ENCODE peak calls at places on chromosome 12, in six cellular contexts. P, V, B, Q, O and A are unnamed samples.

GRCh38 chr12:26976687-26977086 is 37.5 kb downstream of the TM7SF3 start:
- DNase-seq in P (no peak), V (no peak), B (no peak), Q (no peak), O (no peak), A (no peak)

GRCh38 chr12:47111392-47111778 is 31.6 kb upstream of the AMIGO2 start:
- DNase-seq in P (no peak), V (no peak), B (no peak), Q (peak; percentile 13), O (no peak), A (no peak)

GRCh38 chr12:20206410-20206809 is 161.9 kb upstream of the PDE3A start:
- DNase-seq in P (no peak), V (no peak), B (no peak), Q (no peak), O (no peak), A (no peak)

GRCh38 chr12:2169964-2170363 is 117.2 kb downstream of the CACNA1C start:
- DNase-seq in P (no peak), V (no peak), B (peak; percentile 55), Q (no peak), O (no peak), A (no peak)

GRCh38 chr12:109871678-109872314 is 8.5 kb downstream of the GLTP start:
- DNase-seq in P (no peak), V (no peak), B (no peak), Q (no peak), O (peak; percentile 88), A (no peak)

GRCh38 chr12:68451261-68452091 is 119.3 kb upstream of the MDM1 start:
- DNase-seq in P (no peak), V (no peak), B (peak; percentile 66), Q (peak; percentile 38), O (peak; percentile 24), A (no peak)

GRCh38 chr12:15987696-15988095 is 76.6 kb downstream of the DERA start:
- DNase-seq in P (no peak), V (no peak), B (no peak), Q (no peak), O (no peak), A (no peak)

GRCh38 chr12:88501976-88502938 is 78.0 kb downstream of the KITLG start:
- DNase-seq in P (no peak), V (no peak), B (peak; percentile 34), Q (no peak), O (no peak), A (no peak)

GRCh38 chr12:14256139-14256538 is 109.3 kb upstream of the ATF7IP start:
- DNase-seq in P (no peak), V (no peak), B (no peak), Q (no peak), O (no peak), A (no peak)

GRCh38 chr12:8590842-8591545 is 21.7 kb downstream of the AICDA start:
- DNase-seq in P (no peak), V (no peak), B (no peak), Q (no peak), O (no peak), A (no peak)

GRCh38 chr12:51836012-51836832 is 12.3 kb downstream of the FIGNL2 start:
- DNase-seq in P (no peak), V (no peak), B (peak; percentile 51), Q (no peak), O (no peak), A (no peak)

GRCh38 chr12:32302218-32302826 is 97.0 kb upstream of the FGD4 start:
- DNase-seq in P (no peak), V (peak; percentile 79), B (peak; percentile 43), Q (peak; percentile 5), O (no peak), A (no peak)

GRCh38 chr12:116697305-116698130 is 40.4 kb downstream of the SPRING1 start:
- DNase-seq in P (no peak), V (peak; percentile 41), B (no peak), Q (no peak), O (no peak), A (no peak)

GRCh38 chr12:85280138-85280983 is at the start of gene ALX1:
- DNase-seq in P (peak; percentile 12), V (peak; percentile 79), B (peak; percentile 37), Q (no peak), O (peak; percentile 42), A (peak; percentile 72)

GRCh38 chr12:65168606-65169310 is 625 bp upstream of the LEMD3 start:
- DNase-seq in P (no peak), V (peak; percentile 35), B (no peak), Q (no peak), O (peak; percentile 39), A (no peak)

GRCh38 chr12:74790958-74791357 is 253.3 kb downstream of the ATXN7L3B start:
- DNase-seq in P (no peak), V (no peak), B (no peak), Q (no peak), O (no peak), A (no peak)

GRCh38 chr12:86772688-86773087 is 516.5 kb upstream of the MGAT4C start:
- DNase-seq in P (no peak), V (no peak), B (no peak), Q (no peak), O (no peak), A (no peak)

GRCh38 chr12:131608740-131609665 is 101.9 kb upstream of the SFSWAP start:
- DNase-seq in P (no peak), V (peak; percentile 63), B (peak; percentile 91), Q (peak; percentile 67), O (peak; percentile 59), A (no peak)